ENCODE peak calls at places on chromosomes 5 and 9, in nine cellular contexts. One of them, this sample, is unnamed.
A peak's percentile ranks its signal among the peaks of the same experiment; 100 is the strongest.

GRCh38 chr9:134214395-134214765 is 50.0 kb upstream of the RNU6ATAC start:
- DNase-seq in AG20443: no peak
- DNase-seq in NCI-H748 treated with DMSO at 0.1 percent for 48 hours: no peak
- DNase-seq in NCI-H510A: no peak
- DNase-seq in NCI-H2171 treated with DMSO at 0.1 percent for 48 hours: no peak
- DNase-seq in fibroblast of gingiva: no peak
- DNase-seq in nucleus accumbens: no peak
- DNase-seq in psoas muscle: peak; percentile 38
- DNase-seq in NCI-H187: no peak
- DNase-seq in this sample: no peak

GRCh38 chr5:94830520-94830919 is 212.1 kb downstream of the SLF1 start:
- DNase-seq in AG20443: peak; percentile 12
- DNase-seq in NCI-H748 treated with DMSO at 0.1 percent for 48 hours: no peak
- DNase-seq in NCI-H510A: no peak
- DNase-seq in NCI-H2171 treated with DMSO at 0.1 percent for 48 hours: no peak
- DNase-seq in fibroblast of gingiva: no peak
- DNase-seq in nucleus accumbens: no peak
- DNase-seq in psoas muscle: no peak
- DNase-seq in NCI-H187: no peak
- DNase-seq in this sample: no peak

GRCh38 chr5:107806271-107806670 is 135.5 kb upstream of the EFNA5 start:
- DNase-seq in AG20443: no peak
- DNase-seq in NCI-H748 treated with DMSO at 0.1 percent for 48 hours: no peak
- DNase-seq in NCI-H510A: no peak
- DNase-seq in NCI-H2171 treated with DMSO at 0.1 percent for 48 hours: peak; percentile 94
- DNase-seq in fibroblast of gingiva: no peak
- DNase-seq in nucleus accumbens: no peak
- DNase-seq in psoas muscle: no peak
- DNase-seq in NCI-H187: no peak
- DNase-seq in this sample: peak; percentile 97

GRCh38 chr9:20117482-20117881 is 328.6 kb upstream of the SLC24A2 start:
- DNase-seq in AG20443: no peak
- DNase-seq in NCI-H748 treated with DMSO at 0.1 percent for 48 hours: no peak
- DNase-seq in NCI-H510A: no peak
- DNase-seq in NCI-H2171 treated with DMSO at 0.1 percent for 48 hours: no peak
- DNase-seq in fibroblast of gingiva: no peak
- DNase-seq in nucleus accumbens: no peak
- DNase-seq in psoas muscle: no peak
- DNase-seq in NCI-H187: no peak
- DNase-seq in this sample: no peak

GRCh38 chr5:24110019-24110615 is 534.7 kb downstream of the CDH10 start:
- DNase-seq in AG20443: no peak
- DNase-seq in NCI-H748 treated with DMSO at 0.1 percent for 48 hours: peak; percentile 65
- DNase-seq in NCI-H510A: no peak
- DNase-seq in NCI-H2171 treated with DMSO at 0.1 percent for 48 hours: peak; percentile 76
- DNase-seq in fibroblast of gingiva: no peak
- DNase-seq in nucleus accumbens: no peak
- DNase-seq in psoas muscle: no peak
- DNase-seq in NCI-H187: no peak
- DNase-seq in this sample: peak; percentile 51

GRCh38 chr9:18473551-18474279 is at the start of gene ADAMTSL1:
- DNase-seq in AG20443: peak; percentile 58
- DNase-seq in NCI-H748 treated with DMSO at 0.1 percent for 48 hours: peak; percentile 77
- DNase-seq in NCI-H510A: peak; percentile 6
- DNase-seq in NCI-H2171 treated with DMSO at 0.1 percent for 48 hours: peak; percentile 92
- DNase-seq in fibroblast of gingiva: peak; percentile 85
- DNase-seq in nucleus accumbens: peak; percentile 39
- DNase-seq in psoas muscle: peak; percentile 40
- DNase-seq in NCI-H187: no peak
- DNase-seq in this sample: peak; percentile 88

GRCh38 chr9:89226076-89226475 is 47.5 kb upstream of the SHC3 start:
- DNase-seq in AG20443: peak; percentile 27
- DNase-seq in NCI-H748 treated with DMSO at 0.1 percent for 48 hours: no peak
- DNase-seq in NCI-H510A: no peak
- DNase-seq in NCI-H2171 treated with DMSO at 0.1 percent for 48 hours: no peak
- DNase-seq in fibroblast of gingiva: peak; percentile 12
- DNase-seq in nucleus accumbens: no peak
- DNase-seq in psoas muscle: no peak
- DNase-seq in NCI-H187: no peak
- DNase-seq in this sample: peak; percentile 21

GRCh38 chr5:92749943-92750342 is 831.1 kb downstream of the NR2F1-AS1 start:
- DNase-seq in AG20443: no peak
- DNase-seq in NCI-H748 treated with DMSO at 0.1 percent for 48 hours: no peak
- DNase-seq in NCI-H510A: no peak
- DNase-seq in NCI-H2171 treated with DMSO at 0.1 percent for 48 hours: no peak
- DNase-seq in fibroblast of gingiva: no peak
- DNase-seq in nucleus accumbens: no peak
- DNase-seq in psoas muscle: no peak
- DNase-seq in NCI-H187: no peak
- DNase-seq in this sample: no peak

GRCh38 chr9:4371108-4371507 is 71.2 kb upstream of the GLIS3 start:
- DNase-seq in AG20443: peak; percentile 91
- DNase-seq in NCI-H748 treated with DMSO at 0.1 percent for 48 hours: no peak
- DNase-seq in NCI-H510A: no peak
- DNase-seq in NCI-H2171 treated with DMSO at 0.1 percent for 48 hours: no peak
- DNase-seq in fibroblast of gingiva: peak; percentile 80
- DNase-seq in nucleus accumbens: no peak
- DNase-seq in psoas muscle: no peak
- DNase-seq in NCI-H187: no peak
- DNase-seq in this sample: no peak

GRCh38 chr5:1029270-1029944 is 20.8 kb downstream of the NKD2 start:
- DNase-seq in AG20443: no peak
- DNase-seq in NCI-H748 treated with DMSO at 0.1 percent for 48 hours: no peak
- DNase-seq in NCI-H510A: no peak
- DNase-seq in NCI-H2171 treated with DMSO at 0.1 percent for 48 hours: no peak
- DNase-seq in fibroblast of gingiva: no peak
- DNase-seq in nucleus accumbens: no peak
- DNase-seq in psoas muscle: no peak
- DNase-seq in NCI-H187: no peak
- DNase-seq in this sample: no peak

GRCh38 chr9:89759563-89759962 is 154.8 kb downstream of the GADD45G start:
- DNase-seq in AG20443: no peak
- DNase-seq in NCI-H748 treated with DMSO at 0.1 percent for 48 hours: peak; percentile 94
- DNase-seq in NCI-H510A: peak; percentile 73
- DNase-seq in NCI-H2171 treated with DMSO at 0.1 percent for 48 hours: no peak
- DNase-seq in fibroblast of gingiva: no peak
- DNase-seq in nucleus accumbens: no peak
- DNase-seq in psoas muscle: no peak
- DNase-seq in NCI-H187: no peak
- DNase-seq in this sample: no peak

GRCh38 chr9:112377087-112377486 is 2.8 kb upstream of the HSDL2 start:
- DNase-seq in AG20443: no peak
- DNase-seq in NCI-H748 treated with DMSO at 0.1 percent for 48 hours: no peak
- DNase-seq in NCI-H510A: no peak
- DNase-seq in NCI-H2171 treated with DMSO at 0.1 percent for 48 hours: no peak
- DNase-seq in fibroblast of gingiva: no peak
- DNase-seq in nucleus accumbens: no peak
- DNase-seq in psoas muscle: no peak
- DNase-seq in NCI-H187: no peak
- DNase-seq in this sample: no peak

GRCh38 chr5:155943516-155944407 is 383.2 kb upstream of the SGCD start:
- DNase-seq in AG20443: peak; percentile 76
- DNase-seq in NCI-H748 treated with DMSO at 0.1 percent for 48 hours: peak; percentile 31
- DNase-seq in NCI-H510A: no peak
- DNase-seq in NCI-H2171 treated with DMSO at 0.1 percent for 48 hours: peak; percentile 36
- DNase-seq in fibroblast of gingiva: peak; percentile 8
- DNase-seq in nucleus accumbens: peak; percentile 2
- DNase-seq in psoas muscle: peak; percentile 73
- DNase-seq in NCI-H187: peak; percentile 27
- DNase-seq in this sample: peak; percentile 69

GRCh38 chr5:72314571-72315172 is 5.4 kb downstream of the MRPS27 start:
- DNase-seq in AG20443: no peak
- DNase-seq in NCI-H748 treated with DMSO at 0.1 percent for 48 hours: no peak
- DNase-seq in NCI-H510A: peak; percentile 0
- DNase-seq in NCI-H2171 treated with DMSO at 0.1 percent for 48 hours: peak; percentile 32
- DNase-seq in fibroblast of gingiva: peak; percentile 45
- DNase-seq in nucleus accumbens: no peak
- DNase-seq in psoas muscle: no peak
- DNase-seq in NCI-H187: no peak
- DNase-seq in this sample: no peak

GRCh38 chr5:146079695-146080361 is 25.5 kb downstream of the PLAC8L1 start:
- DNase-seq in AG20443: peak; percentile 25
- DNase-seq in NCI-H748 treated with DMSO at 0.1 percent for 48 hours: no peak
- DNase-seq in NCI-H510A: no peak
- DNase-seq in NCI-H2171 treated with DMSO at 0.1 percent for 48 hours: no peak
- DNase-seq in fibroblast of gingiva: peak; percentile 5
- DNase-seq in nucleus accumbens: no peak
- DNase-seq in psoas muscle: no peak
- DNase-seq in NCI-H187: no peak
- DNase-seq in this sample: no peak

GRCh38 chr5:146731909-146732659 is 146.5 kb downstream of the PPP2R2B start:
- DNase-seq in AG20443: peak; percentile 53
- DNase-seq in NCI-H748 treated with DMSO at 0.1 percent for 48 hours: no peak
- DNase-seq in NCI-H510A: no peak
- DNase-seq in NCI-H2171 treated with DMSO at 0.1 percent for 48 hours: no peak
- DNase-seq in fibroblast of gingiva: no peak
- DNase-seq in nucleus accumbens: no peak
- DNase-seq in psoas muscle: no peak
- DNase-seq in NCI-H187: no peak
- DNase-seq in this sample: no peak

GRCh38 chr9:134205636-134206316 is 41.4 kb upstream of the RNU6ATAC start:
- DNase-seq in AG20443: peak; percentile 75
- DNase-seq in NCI-H748 treated with DMSO at 0.1 percent for 48 hours: peak; percentile 91
- DNase-seq in NCI-H510A: no peak
- DNase-seq in NCI-H2171 treated with DMSO at 0.1 percent for 48 hours: peak; percentile 71
- DNase-seq in fibroblast of gingiva: peak; percentile 25
- DNase-seq in nucleus accumbens: no peak
- DNase-seq in psoas muscle: peak; percentile 83
- DNase-seq in NCI-H187: no peak
- DNase-seq in this sample: peak; percentile 35

GRCh38 chr5:39117401-39117800 is 43.2 kb upstream of the RICTOR start:
- DNase-seq in AG20443: peak; percentile 9
- DNase-seq in NCI-H748 treated with DMSO at 0.1 percent for 48 hours: no peak
- DNase-seq in NCI-H510A: no peak
- DNase-seq in NCI-H2171 treated with DMSO at 0.1 percent for 48 hours: no peak
- DNase-seq in fibroblast of gingiva: no peak
- DNase-seq in nucleus accumbens: no peak
- DNase-seq in psoas muscle: no peak
- DNase-seq in NCI-H187: no peak
- DNase-seq in this sample: no peak

GRCh38 chr5:1106385-1107166 is 5.3 kb downstream of the SLC12A7 start:
- DNase-seq in AG20443: no peak
- DNase-seq in NCI-H748 treated with DMSO at 0.1 percent for 48 hours: no peak
- DNase-seq in NCI-H510A: no peak
- DNase-seq in NCI-H2171 treated with DMSO at 0.1 percent for 48 hours: no peak
- DNase-seq in fibroblast of gingiva: no peak
- DNase-seq in nucleus accumbens: no peak
- DNase-seq in psoas muscle: no peak
- DNase-seq in NCI-H187: no peak
- DNase-seq in this sample: no peak

GRCh38 chr9:69715825-69716224 is 43.7 kb upstream of the APBA1 start:
- DNase-seq in AG20443: no peak
- DNase-seq in NCI-H748 treated with DMSO at 0.1 percent for 48 hours: no peak
- DNase-seq in NCI-H510A: no peak
- DNase-seq in NCI-H2171 treated with DMSO at 0.1 percent for 48 hours: no peak
- DNase-seq in fibroblast of gingiva: no peak
- DNase-seq in nucleus accumbens: no peak
- DNase-seq in psoas muscle: no peak
- DNase-seq in NCI-H187: no peak
- DNase-seq in this sample: no peak

GRCh38 chr5:123094227-123094918 is 5.3 kb downstream of the PRDM6 start:
- DNase-seq in AG20443: no peak
- DNase-seq in NCI-H748 treated with DMSO at 0.1 percent for 48 hours: no peak
- DNase-seq in NCI-H510A: no peak
- DNase-seq in NCI-H2171 treated with DMSO at 0.1 percent for 48 hours: no peak
- DNase-seq in fibroblast of gingiva: no peak
- DNase-seq in nucleus accumbens: no peak
- DNase-seq in psoas muscle: no peak
- DNase-seq in NCI-H187: no peak
- DNase-seq in this sample: no peak

GRCh38 chr9:114318416-114318815 is 4.5 kb upstream of the ORM1 start:
- DNase-seq in AG20443: no peak
- DNase-seq in NCI-H748 treated with DMSO at 0.1 percent for 48 hours: no peak
- DNase-seq in NCI-H510A: no peak
- DNase-seq in NCI-H2171 treated with DMSO at 0.1 percent for 48 hours: no peak
- DNase-seq in fibroblast of gingiva: no peak
- DNase-seq in nucleus accumbens: no peak
- DNase-seq in psoas muscle: no peak
- DNase-seq in NCI-H187: no peak
- DNase-seq in this sample: no peak

GRCh38 chr9:22392523-22392922 is 54.1 kb upstream of the DMRTA1 start:
- DNase-seq in AG20443: no peak
- DNase-seq in NCI-H748 treated with DMSO at 0.1 percent for 48 hours: no peak
- DNase-seq in NCI-H510A: no peak
- DNase-seq in NCI-H2171 treated with DMSO at 0.1 percent for 48 hours: no peak
- DNase-seq in fibroblast of gingiva: no peak
- DNase-seq in nucleus accumbens: no peak
- DNase-seq in psoas muscle: no peak
- DNase-seq in NCI-H187: no peak
- DNase-seq in this sample: no peak

GRCh38 chr5:72525816-72526215 is 18.6 kb upstream of the ZNF366 start:
- DNase-seq in AG20443: peak; percentile 64
- DNase-seq in NCI-H748 treated with DMSO at 0.1 percent for 48 hours: no peak
- DNase-seq in NCI-H510A: no peak
- DNase-seq in NCI-H2171 treated with DMSO at 0.1 percent for 48 hours: no peak
- DNase-seq in fibroblast of gingiva: peak; percentile 95
- DNase-seq in nucleus accumbens: no peak
- DNase-seq in psoas muscle: no peak
- DNase-seq in NCI-H187: no peak
- DNase-seq in this sample: no peak

GRCh38 chr5:78829811-78830499 is 155.2 kb downstream of the ARSB start:
- DNase-seq in AG20443: peak; percentile 53
- DNase-seq in NCI-H748 treated with DMSO at 0.1 percent for 48 hours: no peak
- DNase-seq in NCI-H510A: no peak
- DNase-seq in NCI-H2171 treated with DMSO at 0.1 percent for 48 hours: no peak
- DNase-seq in fibroblast of gingiva: peak; percentile 79
- DNase-seq in nucleus accumbens: no peak
- DNase-seq in psoas muscle: peak; percentile 77
- DNase-seq in NCI-H187: no peak
- DNase-seq in this sample: no peak

GRCh38 chr5:17314907-17315471 is 97.6 kb downstream of the BASP1 start:
- DNase-seq in AG20443: no peak
- DNase-seq in NCI-H748 treated with DMSO at 0.1 percent for 48 hours: peak; percentile 100
- DNase-seq in NCI-H510A: no peak
- DNase-seq in NCI-H2171 treated with DMSO at 0.1 percent for 48 hours: peak; percentile 99
- DNase-seq in fibroblast of gingiva: peak; percentile 38
- DNase-seq in nucleus accumbens: no peak
- DNase-seq in psoas muscle: no peak
- DNase-seq in NCI-H187: no peak
- DNase-seq in this sample: peak; percentile 80

GRCh38 chr5:169667896-169668674 is 31.0 kb downstream of the DOCK2 start:
- DNase-seq in AG20443: peak; percentile 34
- DNase-seq in NCI-H748 treated with DMSO at 0.1 percent for 48 hours: peak; percentile 7
- DNase-seq in NCI-H510A: no peak
- DNase-seq in NCI-H2171 treated with DMSO at 0.1 percent for 48 hours: peak; percentile 74
- DNase-seq in fibroblast of gingiva: peak; percentile 8
- DNase-seq in nucleus accumbens: no peak
- DNase-seq in psoas muscle: no peak
- DNase-seq in NCI-H187: no peak
- DNase-seq in this sample: peak; percentile 14

GRCh38 chr5:37771731-37772130 is 68.1 kb downstream of the GDNF start:
- DNase-seq in AG20443: peak; percentile 89
- DNase-seq in NCI-H748 treated with DMSO at 0.1 percent for 48 hours: no peak
- DNase-seq in NCI-H510A: no peak
- DNase-seq in NCI-H2171 treated with DMSO at 0.1 percent for 48 hours: no peak
- DNase-seq in fibroblast of gingiva: peak; percentile 57
- DNase-seq in nucleus accumbens: no peak
- DNase-seq in psoas muscle: no peak
- DNase-seq in NCI-H187: no peak
- DNase-seq in this sample: no peak

GRCh38 chr9:113508111-113508749 is 44.7 kb downstream of the RGS3 start:
- DNase-seq in AG20443: no peak
- DNase-seq in NCI-H748 treated with DMSO at 0.1 percent for 48 hours: no peak
- DNase-seq in NCI-H510A: no peak
- DNase-seq in NCI-H2171 treated with DMSO at 0.1 percent for 48 hours: no peak
- DNase-seq in fibroblast of gingiva: peak; percentile 24
- DNase-seq in nucleus accumbens: no peak
- DNase-seq in psoas muscle: no peak
- DNase-seq in NCI-H187: no peak
- DNase-seq in this sample: no peak

GRCh38 chr9:14246951-14247350 is 67.0 kb downstream of the NFIB start:
- DNase-seq in AG20443: no peak
- DNase-seq in NCI-H748 treated with DMSO at 0.1 percent for 48 hours: no peak
- DNase-seq in NCI-H510A: no peak
- DNase-seq in NCI-H2171 treated with DMSO at 0.1 percent for 48 hours: no peak
- DNase-seq in fibroblast of gingiva: no peak
- DNase-seq in nucleus accumbens: no peak
- DNase-seq in psoas muscle: no peak
- DNase-seq in NCI-H187: no peak
- DNase-seq in this sample: peak; percentile 21

GRCh38 chr5:75052461-75053285 is at the start of gene GCNT4:
- DNase-seq in AG20443: peak; percentile 74
- DNase-seq in NCI-H748 treated with DMSO at 0.1 percent for 48 hours: no peak
- DNase-seq in NCI-H510A: no peak
- DNase-seq in NCI-H2171 treated with DMSO at 0.1 percent for 48 hours: no peak
- DNase-seq in fibroblast of gingiva: peak; percentile 70
- DNase-seq in nucleus accumbens: no peak
- DNase-seq in psoas muscle: peak; percentile 79
- DNase-seq in NCI-H187: no peak
- DNase-seq in this sample: peak; percentile 44